ENCODE peak calls at places on chromosomes 3 and 15, in four cellular contexts. J is stimulated activated CD4-positive, alpha-beta T cell treated with anti-CD3 and anti-CD28 coated beads, TNF-alpha, amount 100 ng/mL, for 48 hours; M is caudate nucleus; C is body of pancreas. F is an unnamed sample.

GRCh38 chr3:146899171-146899570 is 294.0 kb upstream of the PLSCR5 start:
- DNase-seq in J (no peak), M (no peak), C (no peak), F (no peak)

GRCh38 chr3:11711826-11712225 is 68.1 kb upstream of the VGLL4 start:
- DNase-seq in J (no peak), M (no peak), C (no peak), F (no peak)

GRCh38 chr15:73284073-73284472 is 84.7 kb downstream of the HCN4 start:
- DNase-seq in J (no peak), M (no peak), C (no peak), F (no peak)

GRCh38 chr15:77983708-77984445 is 93.6 kb downstream of the TBC1D2B start:
- DNase-seq in J (no peak), M (no peak), C (no peak), F (peak; percentile 41)

GRCh38 chr15:74461847-74462511 is 1.0 kb upstream of the UBL7 start:
- DNase-seq in J (no peak), M (no peak), C (no peak), F (no peak)

GRCh38 chr3:71206821-71207220 is 376.7 kb downstream of the FOXP1 start:
- DNase-seq in J (no peak), M (no peak), C (no peak), F (no peak)

GRCh38 chr15:101269479-101270223 is 7.6 kb downstream of the SELENOS start:
- DNase-seq in J (no peak), M (no peak), C (no peak), F (no peak)

GRCh38 chr15:35546581-35547381 is 816 bp upstream of the DPH6 start:
- DNase-seq in J (no peak), M (no peak), C (no peak), F (peak; percentile 15)

F was measured in mucosa of descending colon.